ENCODE peak calls at places on chromosomes 5 and 9, in five cellular contexts. One of them, this sample, is unnamed.

GRCh38 chr5:106019271-106019670 is 1651.5 kb downstream of the EFNA5 start:
- DNase-seq in astrocyte: peak; percentile 69
- DNase-seq in pancreas: no peak
- DNase-seq in epithelial cell of esophagus: no peak
- DNase-seq in sigmoid colon: no peak
- DNase-seq in this sample: peak; percentile 51

GRCh38 chr9:130306826-130307666 is 41.5 kb downstream of the HMCN2 start:
- DNase-seq in astrocyte: no peak
- DNase-seq in pancreas: no peak
- DNase-seq in epithelial cell of esophagus: no peak
- DNase-seq in sigmoid colon: no peak
- DNase-seq in this sample: no peak

GRCh38 chr5:20678814-20679298 is 690.9 kb upstream of the CDH18 start:
- DNase-seq in astrocyte: peak; percentile 95
- DNase-seq in pancreas: no peak
- DNase-seq in epithelial cell of esophagus: peak; percentile 99
- DNase-seq in sigmoid colon: no peak
- DNase-seq in this sample: peak; percentile 94

GRCh38 chr9:129208191-129209091 is 30.4 kb upstream of the IER5L start:
- DNase-seq in astrocyte: no peak
- DNase-seq in pancreas: no peak
- DNase-seq in epithelial cell of esophagus: peak; percentile 51
- DNase-seq in sigmoid colon: no peak
- DNase-seq in this sample: no peak

GRCh38 chr5:139694556-139695182 is 46.5 kb downstream of the CXXC5 start:
- DNase-seq in astrocyte: no peak
- DNase-seq in pancreas: no peak
- DNase-seq in epithelial cell of esophagus: no peak
- DNase-seq in sigmoid colon: no peak
- DNase-seq in this sample: no peak

GRCh38 chr5:103120607-103121200 is 603 bp downstream of the PPIP5K2 start:
- DNase-seq in astrocyte: peak; percentile 16
- DNase-seq in pancreas: no peak
- DNase-seq in epithelial cell of esophagus: peak; percentile 17
- DNase-seq in sigmoid colon: no peak
- DNase-seq in this sample: peak; percentile 16

GRCh38 chr9:69949396-69949795 is 94.3 kb upstream of the MAMDC2 start:
- DNase-seq in astrocyte: no peak
- DNase-seq in pancreas: no peak
- DNase-seq in epithelial cell of esophagus: no peak
- DNase-seq in sigmoid colon: no peak
- DNase-seq in this sample: peak; percentile 56

GRCh38 chr9:90038778-90039177 is 434.0 kb downstream of the GADD45G start:
- DNase-seq in astrocyte: no peak
- DNase-seq in pancreas: no peak
- DNase-seq in epithelial cell of esophagus: no peak
- DNase-seq in sigmoid colon: no peak
- DNase-seq in this sample: no peak

GRCh38 chr5:8923516-8923915 is 622.4 kb downstream of the SEMA5A start:
- DNase-seq in astrocyte: no peak
- DNase-seq in pancreas: no peak
- DNase-seq in epithelial cell of esophagus: no peak
- DNase-seq in sigmoid colon: no peak
- DNase-seq in this sample: no peak

GRCh38 chr9:133377721-133378216 is 1.6 kb downstream of the STKLD1 start:
- DNase-seq in astrocyte: no peak
- DNase-seq in pancreas: no peak
- DNase-seq in epithelial cell of esophagus: peak; percentile 56
- DNase-seq in sigmoid colon: no peak
- DNase-seq in this sample: peak; percentile 31

GRCh38 chr9:93721417-93721965 is 145.1 kb downstream of the PHF2 start:
- DNase-seq in astrocyte: no peak
- DNase-seq in pancreas: no peak
- DNase-seq in epithelial cell of esophagus: no peak
- DNase-seq in sigmoid colon: no peak
- DNase-seq in this sample: no peak

GRCh38 chr9:18994263-18994916 is 38.6 kb downstream of the SAXO1 start:
- DNase-seq in astrocyte: no peak
- DNase-seq in pancreas: no peak
- DNase-seq in epithelial cell of esophagus: no peak
- DNase-seq in sigmoid colon: no peak
- DNase-seq in this sample: no peak

GRCh38 chr9:136151214-136151804 is 32.6 kb upstream of the TMEM250 start:
- DNase-seq in astrocyte: no peak
- DNase-seq in pancreas: no peak
- DNase-seq in epithelial cell of esophagus: no peak
- DNase-seq in sigmoid colon: no peak
- DNase-seq in this sample: no peak

GRCh38 chr5:74285876-74286275 is 354.7 kb downstream of the ENC1 start:
- DNase-seq in astrocyte: no peak
- DNase-seq in pancreas: no peak
- DNase-seq in epithelial cell of esophagus: no peak
- DNase-seq in sigmoid colon: no peak
- DNase-seq in this sample: no peak

GRCh38 chr9:135080286-135081263 is 6.9 kb upstream of the OLFM1 start:
- DNase-seq in astrocyte: no peak
- DNase-seq in pancreas: no peak
- DNase-seq in epithelial cell of esophagus: no peak
- DNase-seq in sigmoid colon: peak; percentile 47
- DNase-seq in this sample: no peak

GRCh38 chr5:175457466-175457865 is 13.5 kb upstream of the DRD1 start:
- DNase-seq in astrocyte: no peak
- DNase-seq in pancreas: no peak
- DNase-seq in epithelial cell of esophagus: no peak
- DNase-seq in sigmoid colon: no peak
- DNase-seq in this sample: no peak

GRCh38 chr9:81318571-81318970 is 370.8 kb downstream of the TLE1 start:
- DNase-seq in astrocyte: peak; percentile 72
- DNase-seq in pancreas: no peak
- DNase-seq in epithelial cell of esophagus: peak; percentile 61
- DNase-seq in sigmoid colon: no peak
- DNase-seq in this sample: peak; percentile 16

GRCh38 chr9:116198344-116198743 is 44.8 kb downstream of the PAPPA start:
- DNase-seq in astrocyte: no peak
- DNase-seq in pancreas: no peak
- DNase-seq in epithelial cell of esophagus: no peak
- DNase-seq in sigmoid colon: no peak
- DNase-seq in this sample: peak; percentile 57

GRCh38 chr9:78578016-78578555 is 281.2 kb downstream of the PSAT1 start:
- DNase-seq in astrocyte: no peak
- DNase-seq in pancreas: no peak
- DNase-seq in epithelial cell of esophagus: no peak
- DNase-seq in sigmoid colon: no peak
- DNase-seq in this sample: no peak

GRCh38 chr9:136527721-136528710 is 17.8 kb downstream of the NOTCH1 start:
- DNase-seq in astrocyte: no peak
- DNase-seq in pancreas: no peak
- DNase-seq in epithelial cell of esophagus: peak; percentile 62
- DNase-seq in sigmoid colon: no peak
- DNase-seq in this sample: no peak

GRCh38 chr9:4833781-4834560 is 41.2 kb downstream of the RCL1 start:
- DNase-seq in astrocyte: peak; percentile 39
- DNase-seq in pancreas: no peak
- DNase-seq in epithelial cell of esophagus: peak; percentile 61
- DNase-seq in sigmoid colon: no peak
- DNase-seq in this sample: peak; percentile 66

GRCh38 chr5:172412724-172413260 is 41.5 kb downstream of the SH3PXD2B start:
- DNase-seq in astrocyte: peak; percentile 99
- DNase-seq in pancreas: peak; percentile 70
- DNase-seq in epithelial cell of esophagus: peak; percentile 88
- DNase-seq in sigmoid colon: peak; percentile 96
- DNase-seq in this sample: peak; percentile 98

GRCh38 chr5:133735346-133735745 is 123.0 kb upstream of the FSTL4 start:
- DNase-seq in astrocyte: peak; percentile 64
- DNase-seq in pancreas: no peak
- DNase-seq in epithelial cell of esophagus: peak; percentile 48
- DNase-seq in sigmoid colon: no peak
- DNase-seq in this sample: peak; percentile 3

GRCh38 chr5:179153921-179154345 is 93.8 kb downstream of the ZNF354C start:
- DNase-seq in astrocyte: no peak
- DNase-seq in pancreas: no peak
- DNase-seq in epithelial cell of esophagus: no peak
- DNase-seq in sigmoid colon: peak; percentile 50
- DNase-seq in this sample: no peak

GRCh38 chr9:16828335-16829281 is 41.9 kb downstream of the BNC2 start:
- DNase-seq in astrocyte: peak; percentile 59
- DNase-seq in pancreas: peak; percentile 16
- DNase-seq in epithelial cell of esophagus: peak; percentile 31
- DNase-seq in sigmoid colon: peak; percentile 78
- DNase-seq in this sample: peak; percentile 47

GRCh38 chr9:3238241-3238640 is 287.6 kb downstream of the RFX3 start:
- DNase-seq in astrocyte: no peak
- DNase-seq in pancreas: no peak
- DNase-seq in epithelial cell of esophagus: peak; percentile 33
- DNase-seq in sigmoid colon: no peak
- DNase-seq in this sample: no peak

GRCh38 chr9:61671276-61671973 is 481.6 kb downstream of the SPATA31A7 start:
- DNase-seq in astrocyte: no peak
- DNase-seq in pancreas: no peak
- DNase-seq in epithelial cell of esophagus: no peak
- DNase-seq in sigmoid colon: peak; percentile 52
- DNase-seq in this sample: no peak

GRCh38 chr9:93576296-93577044 is at the start of gene PHF2:
- DNase-seq in astrocyte: peak; percentile 14
- DNase-seq in pancreas: no peak
- DNase-seq in epithelial cell of esophagus: peak; percentile 29
- DNase-seq in sigmoid colon: no peak
- DNase-seq in this sample: peak; percentile 23

GRCh38 chr5:103327451-103327850 is 68.9 kb downstream of the MACIR start:
- DNase-seq in astrocyte: no peak
- DNase-seq in pancreas: no peak
- DNase-seq in epithelial cell of esophagus: no peak
- DNase-seq in sigmoid colon: no peak
- DNase-seq in this sample: no peak

GRCh38 chr9:37324691-37325490 is 97.6 kb upstream of the GRHPR start:
- DNase-seq in astrocyte: no peak
- DNase-seq in pancreas: no peak
- DNase-seq in epithelial cell of esophagus: no peak
- DNase-seq in sigmoid colon: no peak
- DNase-seq in this sample: no peak

GRCh38 chr5:42570946-42571625 is 147.8 kb downstream of the GHR start:
- DNase-seq in astrocyte: peak; percentile 11
- DNase-seq in pancreas: no peak
- DNase-seq in epithelial cell of esophagus: peak; percentile 59
- DNase-seq in sigmoid colon: no peak
- DNase-seq in this sample: peak; percentile 4

GRCh38 chr5:65341835-65342234 is 139.9 kb downstream of the ADAMTS6 start:
- DNase-seq in astrocyte: no peak
- DNase-seq in pancreas: no peak
- DNase-seq in epithelial cell of esophagus: no peak
- DNase-seq in sigmoid colon: no peak
- DNase-seq in this sample: no peak

GRCh38 chr5:167244583-167244982 is 1046.9 kb upstream of the WWC1 start:
- DNase-seq in astrocyte: no peak
- DNase-seq in pancreas: no peak
- DNase-seq in epithelial cell of esophagus: peak; percentile 10
- DNase-seq in sigmoid colon: no peak
- DNase-seq in this sample: peak; percentile 18
- TF ChIP-seq CTCF in astrocyte: peak; percentile 18
- TF ChIP-seq CTCF in pancreas: no peak
- TF ChIP-seq CTCF in epithelial cell of esophagus: peak; percentile 15
- TF ChIP-seq CTCF in sigmoid colon: peak; percentile 46
- TF ChIP-seq CTCF in this sample: peak; percentile 30

GRCh38 chr5:135509995-135510394 is 25.8 kb downstream of the NEUROG1 start:
- DNase-seq in astrocyte: no peak
- DNase-seq in pancreas: no peak
- DNase-seq in epithelial cell of esophagus: no peak
- DNase-seq in sigmoid colon: no peak
- DNase-seq in this sample: no peak

GRCh38 chr5:135505973-135506372 is 29.8 kb downstream of the NEUROG1 start:
- DNase-seq in astrocyte: peak; percentile 35
- DNase-seq in pancreas: no peak
- DNase-seq in epithelial cell of esophagus: peak; percentile 91
- DNase-seq in sigmoid colon: no peak
- DNase-seq in this sample: no peak

GRCh38 chr5:135504376-135504775 is 31.4 kb downstream of the NEUROG1 start:
- DNase-seq in astrocyte: no peak
- DNase-seq in pancreas: no peak
- DNase-seq in epithelial cell of esophagus: no peak
- DNase-seq in sigmoid colon: no peak
- DNase-seq in this sample: no peak

GRCh38 chr5:135511858-135512257 is 23.9 kb downstream of the NEUROG1 start:
- DNase-seq in astrocyte: no peak
- DNase-seq in pancreas: no peak
- DNase-seq in epithelial cell of esophagus: no peak
- DNase-seq in sigmoid colon: no peak
- DNase-seq in this sample: no peak

GRCh38 chr5:135508496-135509005 is 27.2 kb downstream of the NEUROG1 start:
- DNase-seq in astrocyte: no peak
- DNase-seq in pancreas: no peak
- DNase-seq in epithelial cell of esophagus: no peak
- DNase-seq in sigmoid colon: no peak
- DNase-seq in this sample: no peak
- H3K4me3 ChIP-seq in astrocyte: no peak overlapping the region
- H3K4me3 ChIP-seq in pancreas: no peak overlapping the region
- H3K4me3 ChIP-seq in epithelial cell of esophagus: no peak overlapping the region
- H3K4me3 ChIP-seq in sigmoid colon: no peak overlapping the region
- H3K4me3 ChIP-seq in this sample: no peak overlapping the region

DNA sequence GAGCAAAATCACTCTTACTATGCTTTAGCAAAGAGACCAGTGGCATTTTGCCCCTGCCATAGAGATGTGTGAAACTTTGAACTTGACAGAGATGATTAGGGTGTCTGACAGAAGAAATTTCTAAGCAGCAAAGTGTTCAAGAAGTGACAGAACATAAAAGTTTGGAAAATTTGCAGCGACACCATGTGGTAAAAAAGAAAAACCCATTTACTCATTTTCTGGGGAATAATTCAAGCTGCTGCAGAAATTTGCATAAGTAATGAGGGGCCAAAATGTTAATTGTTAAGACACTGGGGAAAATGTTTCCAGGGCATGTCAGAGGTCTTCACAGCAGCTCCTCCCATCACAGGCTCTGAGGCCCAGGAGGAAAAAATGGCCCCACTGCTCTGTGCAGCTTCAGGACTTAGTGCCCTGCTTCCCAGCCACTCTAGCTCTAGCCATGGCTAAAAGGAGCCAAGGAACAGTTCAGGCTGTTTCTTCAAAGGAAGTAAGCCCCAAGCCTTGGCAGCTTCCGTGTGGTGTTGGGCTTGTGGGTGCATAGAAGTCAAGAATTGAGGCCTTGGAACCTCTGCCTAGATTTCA is 6.1 kb upstream of the AP3B1 start:
- DNase-seq in astrocyte: no peak
- DNase-seq in pancreas: no peak
- DNase-seq in epithelial cell of esophagus: peak; percentile 31
- DNase-seq in sigmoid colon: no peak
- DNase-seq in this sample: peak; percentile 59
- TF ChIP-seq CTCF in astrocyte: peak; percentile 19
- TF ChIP-seq CTCF in pancreas: no peak
- TF ChIP-seq CTCF in epithelial cell of esophagus: no peak
- TF ChIP-seq CTCF in sigmoid colon: peak; percentile 19
- TF ChIP-seq CTCF in this sample: peak; percentile 40

DNA sequence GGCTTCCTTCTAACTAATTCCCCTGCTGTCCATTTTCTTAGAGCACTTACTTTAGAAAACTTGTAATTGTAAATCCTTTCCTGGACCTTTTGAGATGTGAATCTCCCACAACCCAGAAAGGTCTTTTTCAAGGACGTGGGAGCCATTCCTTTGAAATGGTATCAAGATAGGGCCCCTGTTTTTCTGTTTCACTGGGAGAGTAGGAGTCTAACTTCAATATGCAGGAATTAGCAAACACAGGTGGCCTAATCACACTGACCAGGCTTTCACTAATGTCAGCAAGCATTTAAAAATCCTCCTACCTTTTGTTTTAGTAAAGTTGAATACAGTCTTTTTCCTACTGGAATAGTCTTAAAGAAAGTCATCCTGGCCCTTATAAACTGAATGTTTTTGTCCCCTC is 558.3 kb downstream of the PTPRD start:
- DNase-seq in astrocyte: no peak
- DNase-seq in pancreas: no peak
- DNase-seq in epithelial cell of esophagus: no peak
- DNase-seq in sigmoid colon: no peak
- DNase-seq in this sample: no peak
- H3K4me3 ChIP-seq in astrocyte: no peak overlapping the region
- H3K4me3 ChIP-seq in pancreas: no peak overlapping the region
- H3K4me3 ChIP-seq in epithelial cell of esophagus: no peak overlapping the region
- H3K4me3 ChIP-seq in sigmoid colon: no peak overlapping the region
- H3K4me3 ChIP-seq in this sample: no peak overlapping the region